ENCODE peak calls at places on chromosomes 6 and 20, in seven cellular contexts. Q is H1, U is IMR-90, N is mesendoderm, E is neuronal stem cell, S is mesenchymal stem cell, I is trophoblast cell. R is an unnamed sample.

GRCh38 chr6:126811307-126811706 is 307.2 kb upstream of the RSPO3 start:
- DNase-seq in Q (no peak), U (peak), N (no peak), E (no peak), S (no peak), I (no peak), R (no peak)

GRCh38 chr6:31270788-31271640 is 878 bp downstream of the HLA-C start:
- DNase-seq in Q (peak), U (peak), N (peak), E (peak), S (peak), I (peak), R (peak)

GRCh38 chr20:10217517-10218410 is 866 bp upstream of the SNAP25 start:
- DNase-seq in Q (peak), U (peak), N (peak), E (peak), S (peak), I (peak), R (peak)

GRCh38 chr20:9241232-9241692 is 172.4 kb downstream of the PLCB4 start:
- DNase-seq in Q (no peak), U (peak), N (no peak), E (no peak), S (peak), I (peak), R (no peak)

GRCh38 chr6:26195924-26196845 is 109.0 kb downstream of the HFE start:
- DNase-seq in Q (no peak), U (peak), N (no peak), E (no peak), S (peak), I (no peak), R (no peak)

GRCh38 chr6:15969236-15969778 is 159.6 kb upstream of the MYLIP start:
- DNase-seq in Q (no peak), U (no peak), N (no peak), E (no peak), S (no peak), I (peak), R (no peak)

GRCh38 chr20:36071848-36072247 is 82.7 kb upstream of the EPB41L1 start:
- DNase-seq in Q (no peak), U (no peak), N (no peak), E (no peak), S (no peak), I (no peak), R (no peak)

GRCh38 chr20:42338274-42339172 is 720.3 kb upstream of the CHD6 start:
- DNase-seq in Q (no peak), U (no peak), N (no peak), E (no peak), S (no peak), I (no peak), R (no peak)

GRCh38 chr20:460707-461106 is 1.6 kb downstream of the TBC1D20 start:
- DNase-seq in Q (no peak), U (no peak), N (no peak), E (no peak), S (peak), I (no peak), R (no peak)

GRCh38 chr6:25404693-25405169 is 125.6 kb downstream of the CARMIL1 start:
- DNase-seq in Q (no peak), U (no peak), N (no peak), E (no peak), S (no peak), I (no peak), R (no peak)

GRCh38 chr6:23349521-23350147 is 776.4 kb upstream of the NRSN1 start:
- DNase-seq in Q (no peak), U (peak), N (no peak), E (no peak), S (peak), I (no peak), R (no peak)

GRCh38 chr6:89375427-89375868 is 22.9 kb upstream of the UBE2J1 start:
- DNase-seq in Q (peak), U (no peak), N (peak), E (no peak), S (no peak), I (peak), R (peak)

GRCh38 chr6:148851683-148852556 is 105.1 kb downstream of the UST start:
- DNase-seq in Q (no peak), U (no peak), N (no peak), E (no peak), S (no peak), I (no peak), R (no peak)

GRCh38 chr6:107129370-107129925 is 14.1 kb upstream of the BEND3 start:
- DNase-seq in Q (no peak), U (no peak), N (no peak), E (no peak), S (no peak), I (no peak), R (no peak)

GRCh38 chr6:157428418-157429202 is 47.6 kb downstream of the ZDHHC14 start:
- DNase-seq in Q (no peak), U (peak), N (peak), E (no peak), S (no peak), I (peak), R (no peak)

GRCh38 chr6:99779631-99780555 is 173.3 kb downstream of the PRDM13 start:
- DNase-seq in Q (no peak), U (no peak), N (no peak), E (no peak), S (no peak), I (no peak), R (no peak)

GRCh38 chr6:7604506-7604905 is 14.5 kb downstream of the SNRNP48 start:
- DNase-seq in Q (no peak), U (no peak), N (no peak), E (no peak), S (no peak), I (no peak), R (no peak)

GRCh38 chr6:5501837-5502236 is 240.5 kb downstream of the FARS2 start:
- DNase-seq in Q (no peak), U (no peak), N (no peak), E (no peak), S (no peak), I (no peak), R (no peak)

GRCh38 chr6:20313086-20313485 is 88.6 kb upstream of the E2F3 start:
- DNase-seq in Q (no peak), U (no peak), N (no peak), E (no peak), S (no peak), I (no peak), R (no peak)

GRCh38 chr6:148737806-148738205 is 9.0 kb upstream of the UST start:
- DNase-seq in Q (no peak), U (no peak), N (no peak), E (no peak), S (no peak), I (no peak), R (no peak)

GRCh38 chr6:149064026-149065017 is 253.2 kb upstream of the TAB2 start:
- DNase-seq in Q (no peak), U (peak), N (no peak), E (no peak), S (no peak), I (no peak), R (no peak)

GRCh38 chr20:16922834-16923233 is 174.7 kb downstream of the OTOR start:
- DNase-seq in Q (no peak), U (peak), N (peak), E (no peak), S (peak), I (peak), R (no peak)

GRCh38 chr20:19449051-19449450 is 236.6 kb downstream of the SLC24A3 start:
- DNase-seq in Q (no peak), U (no peak), N (no peak), E (no peak), S (no peak), I (no peak), R (no peak)

GRCh38 chr20:64103871-64104666 is 3.3 kb downstream of the NPBWR2 start:
- DNase-seq in Q (peak), U (no peak), N (no peak), E (no peak), S (no peak), I (no peak), R (no peak)

GRCh38 chr6:112396221-112396620 is 49.1 kb downstream of the RFPL4B start:
- DNase-seq in Q (no peak), U (peak), N (no peak), E (no peak), S (no peak), I (no peak), R (no peak)

GRCh38 chr6:157982297-157982579 is 575 bp downstream of the SYNJ2 start:
- DNase-seq in Q (peak), U (no peak), N (peak), E (peak), S (peak), I (peak), R (peak)

GRCh38 chr6:132768051-132768517 is 10.4 kb upstream of the VNN2 start:
- DNase-seq in Q (peak), U (no peak), N (peak), E (peak), S (peak), I (peak), R (peak)

GRCh38 chr6:169800668-169801395 is 49.4 kb downstream of the ERMARD start:
- DNase-seq in Q (peak), U (peak), N (peak), E (no peak), S (peak), I (no peak), R (peak)

GRCh38 chr6:74717591-74717990 is 488.3 kb downstream of the COL12A1 start:
- DNase-seq in Q (no peak), U (no peak), N (no peak), E (no peak), S (no peak), I (no peak), R (no peak)

DNA sequence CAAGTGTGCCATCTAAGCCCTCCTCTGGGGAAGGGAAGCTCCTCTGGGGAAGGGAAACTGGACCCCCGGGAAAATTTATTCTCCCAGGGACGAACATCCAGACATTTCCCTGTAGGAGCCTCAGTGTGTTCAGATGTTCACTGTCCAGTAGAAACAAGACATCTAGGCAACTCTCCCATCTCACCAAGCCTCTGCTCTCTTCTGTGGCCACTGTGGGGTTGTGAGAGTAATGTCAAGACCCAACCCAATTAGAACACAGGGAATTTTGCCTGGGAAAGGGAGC is 3.6 kb upstream of the PTGIS start:
- DNase-seq in Q (no peak), U (no peak), N (no peak), E (no peak), S (no peak), I (no peak), R (no peak)
- H2BK5ac ChIP-seq in Q (no peak), U (no peak), N (no peak), E (no peak), S (no peak), I (no peak), R (no peak)

GRCh38 chr6:128188678-128189077 is 287.8 kb upstream of the THEMIS start:
- DNase-seq in Q (no peak), U (no peak), N (no peak), E (no peak), S (no peak), I (no peak), R (no peak)
- H4K8ac ChIP-seq in Q (no peak), U (no peak), N (no peak), E (no peak), S (no peak), I (no peak), R (no peak)

GRCh38 chr6:137981758-137982157 is 114.7 kb downstream of the TNFAIP3 start:
- DNase-seq in Q (no peak), U (no peak), N (no peak), E (no peak), S (no peak), I (no peak), R (no peak)

GRCh38 chr6:137978252-137978896 is 111.3 kb downstream of the TNFAIP3 start:
- DNase-seq in Q (no peak), U (no peak), N (peak), E (no peak), S (peak), I (peak), R (no peak)

GRCh38 chr6:137982418-137983189 is 115.5 kb downstream of the TNFAIP3 start:
- DNase-seq in Q (no peak), U (no peak), N (no peak), E (no peak), S (no peak), I (no peak), R (no peak)

GRCh38 chr6:137983269-137983668 is 116.2 kb downstream of the TNFAIP3 start:
- DNase-seq in Q (no peak), U (no peak), N (no peak), E (no peak), S (no peak), I (no peak), R (no peak)

GRCh38 chr6:137980777-137981176 is 113.7 kb downstream of the TNFAIP3 start:
- DNase-seq in Q (no peak), U (no peak), N (no peak), E (no peak), S (no peak), I (peak), R (no peak)
- H3K9ac ChIP-seq in Q (no peak), U (no peak), N (no peak), E (no peak), S (no peak), I (no peak), R (no peak)

GRCh38 chr6:114342086-114342825 is 567 bp downstream of the HS3ST5 start:
- DNase-seq in Q (peak), U (no peak), N (peak), E (peak), S (peak), I (peak), R (peak)
- H2BK5ac ChIP-seq in Q (peak), U (no peak), N (peak), E (peak), S (no peak), I (no peak), R (no peak)

GRCh38 chr20:46151936-46152335 is 33.8 kb downstream of the CD40 start:
- DNase-seq in Q (peak), U (no peak), N (peak), E (no peak), S (no peak), I (peak), R (peak)
- H4K8ac ChIP-seq in Q (peak), U (no peak), N (no peak), E (no peak), S (no peak), I (no peak), R (no peak)

GRCh38 chr6:165662041-165662491 is 975 bp downstream of the PDE10A start:
- DNase-seq in Q (no peak), U (peak), N (peak), E (peak), S (peak), I (peak), R (peak)

GRCh38 chr6:165660881-165661415 is 2.1 kb downstream of the PDE10A start:
- DNase-seq in Q (peak), U (no peak), N (no peak), E (no peak), S (no peak), I (peak), R (no peak)

GRCh38 chr6:165661416-165662001 is 1.5 kb downstream of the PDE10A start:
- DNase-seq in Q (peak), U (peak), N (no peak), E (no peak), S (peak), I (peak), R (no peak)

GRCh38 chr6:165658395-165659058 is 4.5 kb downstream of the PDE10A start:
- DNase-seq in Q (no peak), U (no peak), N (no peak), E (no peak), S (no peak), I (peak), R (no peak)

GRCh38 chr6:165659945-165660862 is 2.8 kb downstream of the PDE10A start:
- DNase-seq in Q (peak), U (peak), N (peak), E (no peak), S (peak), I (peak), R (no peak)
- H3K9ac ChIP-seq in Q (peak), U (peak), N (peak), E (peak), S (no peak), I (peak), R (no peak)

DNA sequence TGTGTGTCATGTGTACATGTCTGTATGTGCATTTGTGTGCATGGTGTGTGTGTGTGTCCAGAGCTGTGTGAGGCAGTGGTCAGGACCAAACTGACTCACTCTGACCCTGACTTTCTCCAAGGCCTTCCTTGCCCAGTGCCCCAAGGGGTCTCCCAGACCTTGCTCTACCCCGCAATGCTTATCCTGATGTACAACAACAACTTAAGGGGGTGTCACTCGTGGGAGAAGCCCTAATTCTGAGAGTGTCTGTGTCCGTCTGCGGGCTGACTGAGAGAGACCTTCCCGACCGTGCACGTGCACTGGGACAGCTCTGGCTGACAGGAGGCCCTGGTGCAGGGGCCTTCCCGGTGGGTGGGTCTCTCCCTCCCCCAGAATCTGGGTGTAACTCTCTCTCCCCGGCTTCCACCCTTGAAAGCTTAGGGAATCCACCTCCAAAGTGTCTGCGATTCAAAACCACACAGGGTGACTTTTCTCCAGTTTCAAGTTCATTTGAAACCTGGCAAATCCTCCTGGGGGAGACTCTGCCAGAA is 225.7 kb downstream of the TAF4 start:
- DNase-seq in Q (no peak), U (no peak), N (no peak), E (no peak), S (no peak), I (no peak), R (no peak)
- H2BK5ac ChIP-seq in Q (peak), U (peak), N (no peak), E (no peak), S (no peak), I (no peak), R (no peak)